ENCODE peak calls at places on chromosomes 11 and 22, in eight cellular contexts. D is naive thymus-derived CD4-positive, alpha-beta T cell; Y is thoracic aorta; T is stimulated activated CD8-positive, alpha-beta memory T cell treated with anti-CD3 and anti-CD28 coated beads, Interleukin-12 subunit alpha, Interleukin-12 subunit beta, amount 100 ng/mL, for 4 hours; O is hepatic stellate cell; W is HepG2; I is activated naive CD4-positive, alpha-beta T cell; J is NCI-H1694 treated with DMSO at 0.1 percent for 48 hours. C is an unnamed sample.

GRCh38 chr11:40384991-40385390 is 1074.5 kb downstream of the LRRC4C start:
- DNase-seq in D (no peak), Y (no peak), T (no peak), O (no peak), W (no peak), I (no peak), J (no peak), C (no peak)

GRCh38 chr22:44931077-44931540 is 78.7 kb downstream of the PHF21B start:
- DNase-seq in D (no peak), Y (no peak), T (no peak), O (no peak), W (no peak), I (no peak), J (no peak), C (no peak)

GRCh38 chr22:41739576-41739975 is 40.3 kb downstream of the MEI1 start:
- DNase-seq in D (no peak), Y (no peak), T (no peak), O (no peak), W (no peak), I (no peak), J (no peak), C (no peak)

GRCh38 chr11:93143186-93143585 is 54.6 kb downstream of the SLC36A4 start:
- DNase-seq in D (no peak), Y (no peak), T (no peak), O (no peak), W (no peak), I (no peak), J (no peak), C (no peak)

GRCh38 chr11:86244063-86244521 is 461 bp upstream of the EED start:
- DNase-seq in D (peak), Y (peak), T (peak), O (peak), W (peak), I (peak), J (peak), C (no peak)

GRCh38 chr11:85810521-85810870 is 445 bp downstream of the SYTL2 start:
- DNase-seq in D (no peak), Y (no peak), T (no peak), O (no peak), W (no peak), I (no peak), J (no peak), C (no peak)

GRCh38 chr22:47218671-47219070 is 456.2 kb downstream of the TBC1D22A start:
- DNase-seq in D (no peak), Y (no peak), T (no peak), O (no peak), W (no peak), I (no peak), J (no peak), C (no peak)

GRCh38 chr22:19085233-19086043 is 36.8 kb downstream of the DGCR2 start:
- DNase-seq in D (no peak), Y (no peak), T (no peak), O (peak), W (peak), I (no peak), J (peak), C (no peak)

GRCh38 chr11:124475265-124475664 is 29.8 kb upstream of the OR8B8 start:
- DNase-seq in D (no peak), Y (no peak), T (no peak), O (no peak), W (no peak), I (no peak), J (no peak), C (no peak)

GRCh38 chr11:48172818-48173609 is 43.6 kb upstream of the OR4B1 start:
- DNase-seq in D (peak), Y (no peak), T (peak), O (peak), W (peak), I (peak), J (peak), C (no peak)

GRCh38 chr11:134069426-134069921 is 602 bp downstream of the JAM3 start:
- DNase-seq in D (no peak), Y (no peak), T (no peak), O (peak), W (no peak), I (no peak), J (no peak), C (no peak)

GRCh38 chr11:112219476-112220232 is 6.6 kb upstream of the PTS start:
- DNase-seq in D (no peak), Y (no peak), T (no peak), O (peak), W (peak), I (no peak), J (peak), C (no peak)

GRCh38 chr11:129258205-129258604 is 66.1 kb upstream of the ARHGAP32 start:
- DNase-seq in D (no peak), Y (no peak), T (no peak), O (no peak), W (no peak), I (no peak), J (no peak), C (no peak)

GRCh38 chr11:10042699-10043098 is 251.3 kb downstream of the SBF2 start:
- DNase-seq in D (no peak), Y (no peak), T (no peak), O (no peak), W (no peak), I (no peak), J (no peak), C (no peak)

GRCh38 chr22:46374663-46375474 is 39.4 kb downstream of the TRMU start:
- DNase-seq in D (no peak), Y (no peak), T (no peak), O (no peak), W (no peak), I (no peak), J (no peak), C (no peak)

GRCh38 chr22:50621948-50622722 is 5.8 kb downstream of the ARSA start:
- DNase-seq in D (no peak), Y (no peak), T (no peak), O (no peak), W (no peak), I (no peak), J (peak), C (no peak)

GRCh38 chr22:19463008-19463407 is 15.5 kb upstream of the C22orf39 start:
- DNase-seq in D (no peak), Y (no peak), T (no peak), O (no peak), W (no peak), I (no peak), J (no peak), C (no peak)

GRCh38 chr22:44938886-44939285 is 70.9 kb downstream of the PHF21B start:
- DNase-seq in D (no peak), Y (no peak), T (no peak), O (no peak), W (no peak), I (no peak), J (no peak), C (no peak)

GRCh38 chr11:99773646-99774045 is 752.9 kb downstream of the CNTN5 start:
- DNase-seq in D (no peak), Y (no peak), T (no peak), O (peak), W (peak), I (no peak), J (no peak), C (no peak)

GRCh38 chr11:104142701-104143100 is 21.2 kb downstream of the PDGFD start:
- DNase-seq in D (no peak), Y (no peak), T (no peak), O (no peak), W (no peak), I (no peak), J (no peak), C (no peak)

GRCh38 chr11:63682045-63682915 is 980 bp downstream of the RTN3 start:
- DNase-seq in D (no peak), Y (no peak), T (no peak), O (peak), W (peak), I (no peak), J (peak), C (no peak)

GRCh38 chr11:91173701-91174100 is 950.9 kb upstream of the CHORDC1 start:
- DNase-seq in D (no peak), Y (no peak), T (no peak), O (peak), W (no peak), I (no peak), J (no peak), C (no peak)

GRCh38 chr11:5679811-5680210 is 5.1 kb downstream of the TRIM5 start:
- DNase-seq in D (no peak), Y (no peak), T (no peak), O (no peak), W (no peak), I (no peak), J (no peak), C (no peak)

GRCh38 chr11:16791494-16791961 is 53.1 kb downstream of the C11orf58 start:
- DNase-seq in D (no peak), Y (peak), T (no peak), O (peak), W (peak), I (no peak), J (no peak), C (no peak)

GRCh38 chr11:13685461-13686108 is 17.1 kb downstream of the FAR1 start:
- DNase-seq in D (no peak), Y (no peak), T (no peak), O (no peak), W (no peak), I (no peak), J (no peak), C (no peak)

GRCh38 chr11:19980957-19981669 is 179.2 kb downstream of the DBX1 start:
- DNase-seq in D (no peak), Y (no peak), T (no peak), O (peak), W (peak), I (no peak), J (no peak), C (no peak)

GRCh38 chr11:614091-614582 is 1.6 kb downstream of the IRF7 start:
- DNase-seq in D (no peak), Y (no peak), T (no peak), O (no peak), W (no peak), I (no peak), J (no peak), C (no peak)

GRCh38 chr22:45664136-45664646 is 7.4 kb upstream of the ATXN10 start:
- DNase-seq in D (no peak), Y (no peak), T (no peak), O (no peak), W (no peak), I (no peak), J (no peak), C (no peak)

GRCh38 chr11:80239217-80239616 is 798.4 kb upstream of the TENM4 start:
- DNase-seq in D (no peak), Y (no peak), T (no peak), O (no peak), W (peak), I (no peak), J (no peak), C (no peak)

GRCh38 chr11:77401486-77402217 is 72.2 kb downstream of the PAK1 start:
- DNase-seq in D (no peak), Y (no peak), T (no peak), O (no peak), W (no peak), I (no peak), J (no peak), C (no peak)

GRCh38 chr11:1768141-1768469 is 4.4 kb upstream of the CTSD start:
- DNase-seq in D (no peak), Y (no peak), T (no peak), O (no peak), W (no peak), I (no peak), J (no peak), C (no peak)

GRCh38 chr11:67368621-67369020 is 4.8 kb downstream of the CLCF1 start:
- DNase-seq in D (no peak), Y (no peak), T (no peak), O (no peak), W (no peak), I (no peak), J (no peak), C (no peak)

GRCh38 chr11:33982661-33983060 is 68.9 kb upstream of the CAPRIN1 start:
- DNase-seq in D (no peak), Y (no peak), T (no peak), O (no peak), W (no peak), I (no peak), J (no peak), C (no peak)

GRCh38 chr22:27088026-27088425 is 430.6 kb downstream of the MIAT start:
- DNase-seq in D (no peak), Y (no peak), T (no peak), O (no peak), W (no peak), I (no peak), J (no peak), C (no peak)